ENCODE peak calls at places on chromosomes 3 and 15, in ten cellular contexts. One of them, this sample, is unnamed. For H3K4me1, the result is how much of the 10 kb centered on the place peaks cover.

GRCh38 chr15:70870066-70870465 is 16.1 kb upstream of the LARP6 start:
- DNase-seq in GM23338: no peak
- DNase-seq in K562: no peak
- DNase-seq in endothelial cell of umbilical vein: peak
- DNase-seq in transverse colon: no peak
- DNase-seq in upper lobe of left lung: no peak
- DNase-seq in SK-N-SH: peak
- DNase-seq in suprapubic skin: no peak
- DNase-seq in prostate gland: no peak
- DNase-seq in HepG2: no peak
- DNase-seq in this sample: no peak

GRCh38 chr3:24342275-24342674 is 152.4 kb downstream of the THRB start:
- DNase-seq in GM23338: no peak
- DNase-seq in K562: no peak
- DNase-seq in endothelial cell of umbilical vein: no peak
- DNase-seq in transverse colon: no peak
- DNase-seq in upper lobe of left lung: no peak
- DNase-seq in SK-N-SH: no peak
- DNase-seq in suprapubic skin: no peak
- DNase-seq in prostate gland: no peak
- DNase-seq in HepG2: no peak
- DNase-seq in this sample: no peak

GRCh38 chr3:16122155-16122554 is 52.3 kb upstream of the GALNT15 start:
- DNase-seq in GM23338: no peak
- DNase-seq in K562: no peak
- DNase-seq in endothelial cell of umbilical vein: peak
- DNase-seq in transverse colon: no peak
- DNase-seq in upper lobe of left lung: no peak
- DNase-seq in SK-N-SH: no peak
- DNase-seq in suprapubic skin: no peak
- DNase-seq in prostate gland: no peak
- DNase-seq in HepG2: no peak
- DNase-seq in this sample: no peak

GRCh38 chr15:80090879-80091503 is 31.5 kb downstream of the ZFAND6 start:
- DNase-seq in GM23338: no peak
- DNase-seq in K562: peak
- DNase-seq in endothelial cell of umbilical vein: no peak
- DNase-seq in transverse colon: no peak
- DNase-seq in upper lobe of left lung: no peak
- DNase-seq in SK-N-SH: no peak
- DNase-seq in suprapubic skin: no peak
- DNase-seq in prostate gland: no peak
- DNase-seq in HepG2: no peak
- DNase-seq in this sample: no peak

GRCh38 chr3:60101628-60102027 is 1051.8 kb upstream of the CFAP20DC start:
- DNase-seq in GM23338: no peak
- DNase-seq in K562: no peak
- DNase-seq in endothelial cell of umbilical vein: no peak
- DNase-seq in transverse colon: peak
- DNase-seq in upper lobe of left lung: no peak
- DNase-seq in SK-N-SH: no peak
- DNase-seq in suprapubic skin: no peak
- DNase-seq in prostate gland: no peak
- DNase-seq in HepG2: no peak
- DNase-seq in this sample: no peak

GRCh38 chr3:64548200-64548889 is 139.5 kb downstream of the ADAMTS9 start:
- DNase-seq in GM23338: no peak
- DNase-seq in K562: no peak
- DNase-seq in endothelial cell of umbilical vein: no peak
- DNase-seq in transverse colon: peak
- DNase-seq in upper lobe of left lung: no peak
- DNase-seq in SK-N-SH: no peak
- DNase-seq in suprapubic skin: no peak
- DNase-seq in prostate gland: peak
- DNase-seq in HepG2: no peak
- DNase-seq in this sample: no peak

GRCh38 chr15:38648116-38648843 is 83.7 kb upstream of the RASGRP1 start:
- DNase-seq in GM23338: no peak
- DNase-seq in K562: no peak
- DNase-seq in endothelial cell of umbilical vein: no peak
- DNase-seq in transverse colon: no peak
- DNase-seq in upper lobe of left lung: no peak
- DNase-seq in SK-N-SH: no peak
- DNase-seq in suprapubic skin: no peak
- DNase-seq in prostate gland: peak
- DNase-seq in HepG2: no peak
- DNase-seq in this sample: no peak

GRCh38 chr3:110710156-110710555 is 361.5 kb upstream of the NECTIN3 start:
- DNase-seq in GM23338: no peak
- DNase-seq in K562: no peak
- DNase-seq in endothelial cell of umbilical vein: no peak
- DNase-seq in transverse colon: no peak
- DNase-seq in upper lobe of left lung: no peak
- DNase-seq in SK-N-SH: no peak
- DNase-seq in suprapubic skin: no peak
- DNase-seq in prostate gland: no peak
- DNase-seq in HepG2: no peak
- DNase-seq in this sample: no peak

GRCh38 chr15:38475361-38475760 is 21.4 kb downstream of the FAM98B start:
- DNase-seq in GM23338: no peak
- DNase-seq in K562: no peak
- DNase-seq in endothelial cell of umbilical vein: no peak
- DNase-seq in transverse colon: no peak
- DNase-seq in upper lobe of left lung: no peak
- DNase-seq in SK-N-SH: no peak
- DNase-seq in suprapubic skin: no peak
- DNase-seq in prostate gland: no peak
- DNase-seq in HepG2: no peak
- DNase-seq in this sample: no peak

GRCh38 chr3:43185656-43186375 is 79.9 kb upstream of the POMGNT2 start:
- DNase-seq in GM23338: no peak
- DNase-seq in K562: no peak
- DNase-seq in endothelial cell of umbilical vein: peak
- DNase-seq in transverse colon: no peak
- DNase-seq in upper lobe of left lung: no peak
- DNase-seq in SK-N-SH: no peak
- DNase-seq in suprapubic skin: no peak
- DNase-seq in prostate gland: no peak
- DNase-seq in HepG2: no peak
- DNase-seq in this sample: no peak

GRCh38 chr15:48667701-48668100 is 22.2 kb upstream of the FBN1 start:
- DNase-seq in GM23338: no peak
- DNase-seq in K562: no peak
- DNase-seq in endothelial cell of umbilical vein: no peak
- DNase-seq in transverse colon: no peak
- DNase-seq in upper lobe of left lung: no peak
- DNase-seq in SK-N-SH: no peak
- DNase-seq in suprapubic skin: no peak
- DNase-seq in prostate gland: no peak
- DNase-seq in HepG2: no peak
- DNase-seq in this sample: no peak

GRCh38 chr3:59709702-59710555 is 660.1 kb upstream of the CFAP20DC start:
- DNase-seq in GM23338: no peak
- DNase-seq in K562: no peak
- DNase-seq in endothelial cell of umbilical vein: no peak
- DNase-seq in transverse colon: peak
- DNase-seq in upper lobe of left lung: peak
- DNase-seq in SK-N-SH: no peak
- DNase-seq in suprapubic skin: peak
- DNase-seq in prostate gland: no peak
- DNase-seq in HepG2: no peak
- DNase-seq in this sample: no peak

GRCh38 chr3:187064210-187065115 is 74.8 kb downstream of the RPL39L start:
- DNase-seq in GM23338: peak
- DNase-seq in K562: no peak
- DNase-seq in endothelial cell of umbilical vein: no peak
- DNase-seq in transverse colon: no peak
- DNase-seq in upper lobe of left lung: peak
- DNase-seq in SK-N-SH: peak
- DNase-seq in suprapubic skin: no peak
- DNase-seq in prostate gland: peak
- DNase-seq in HepG2: peak
- DNase-seq in this sample: peak
- TF ChIP-seq POLR2AphosphoS5 in GM23338: no peak
- TF ChIP-seq POLR2AphosphoS5 in K562: no peak
- TF ChIP-seq POLR2AphosphoS5 in endothelial cell of umbilical vein: no peak
- TF ChIP-seq POLR2AphosphoS5 in transverse colon: no peak
- TF ChIP-seq POLR2AphosphoS5 in upper lobe of left lung: no peak
- TF ChIP-seq POLR2AphosphoS5 in SK-N-SH: no peak
- TF ChIP-seq POLR2AphosphoS5 in suprapubic skin: no peak
- TF ChIP-seq POLR2AphosphoS5 in prostate gland: no peak
- TF ChIP-seq POLR2AphosphoS5 in HepG2: no peak
- TF ChIP-seq POLR2AphosphoS5 in this sample: no peak

GRCh38 chr3:11625376-11626083 is 18.2 kb downstream of the VGLL4 start:
- DNase-seq in GM23338: no peak
- DNase-seq in K562: no peak
- DNase-seq in endothelial cell of umbilical vein: no peak
- DNase-seq in transverse colon: no peak
- DNase-seq in upper lobe of left lung: no peak
- DNase-seq in SK-N-SH: no peak
- DNase-seq in suprapubic skin: no peak
- DNase-seq in prostate gland: no peak
- DNase-seq in HepG2: no peak
- DNase-seq in this sample: no peak

GRCh38 chr3:11624704-11625375 is 18.9 kb downstream of the VGLL4 start:
- DNase-seq in GM23338: no peak
- DNase-seq in K562: no peak
- DNase-seq in endothelial cell of umbilical vein: no peak
- DNase-seq in transverse colon: no peak
- DNase-seq in upper lobe of left lung: no peak
- DNase-seq in SK-N-SH: no peak
- DNase-seq in suprapubic skin: no peak
- DNase-seq in prostate gland: no peak
- DNase-seq in HepG2: no peak
- DNase-seq in this sample: no peak

GRCh38 chr3:11624161-11624560 is 19.6 kb downstream of the VGLL4 start:
- DNase-seq in GM23338: no peak
- DNase-seq in K562: no peak
- DNase-seq in endothelial cell of umbilical vein: peak
- DNase-seq in transverse colon: no peak
- DNase-seq in upper lobe of left lung: no peak
- DNase-seq in SK-N-SH: no peak
- DNase-seq in suprapubic skin: no peak
- DNase-seq in prostate gland: no peak
- DNase-seq in HepG2: no peak
- DNase-seq in this sample: no peak

GRCh38 chr3:11621077-11621476 is 22.6 kb downstream of the VGLL4 start:
- DNase-seq in GM23338: no peak
- DNase-seq in K562: no peak
- DNase-seq in endothelial cell of umbilical vein: no peak
- DNase-seq in transverse colon: no peak
- DNase-seq in upper lobe of left lung: no peak
- DNase-seq in SK-N-SH: no peak
- DNase-seq in suprapubic skin: no peak
- DNase-seq in prostate gland: no peak
- DNase-seq in HepG2: no peak
- DNase-seq in this sample: no peak

GRCh38 chr3:11622846-11623550 is 20.7 kb downstream of the VGLL4 start:
- DNase-seq in GM23338: no peak
- DNase-seq in K562: no peak
- DNase-seq in endothelial cell of umbilical vein: no peak
- DNase-seq in transverse colon: no peak
- DNase-seq in upper lobe of left lung: no peak
- DNase-seq in SK-N-SH: no peak
- DNase-seq in suprapubic skin: no peak
- DNase-seq in prostate gland: no peak
- DNase-seq in HepG2: peak
- DNase-seq in this sample: no peak
- H3K4me1 ChIP-seq in GM23338: under half
- H3K4me1 ChIP-seq in K562: under half
- H3K4me1 ChIP-seq in endothelial cell of umbilical vein: under half
- H3K4me1 ChIP-seq in transverse colon: under half
- H3K4me1 ChIP-seq in upper lobe of left lung: half or more
- H3K4me1 ChIP-seq in SK-N-SH: under half
- H3K4me1 ChIP-seq in suprapubic skin: half or more
- H3K4me1 ChIP-seq in prostate gland: under half
- H3K4me1 ChIP-seq in HepG2: half or more
- H3K4me1 ChIP-seq in this sample: half or more

DNA sequence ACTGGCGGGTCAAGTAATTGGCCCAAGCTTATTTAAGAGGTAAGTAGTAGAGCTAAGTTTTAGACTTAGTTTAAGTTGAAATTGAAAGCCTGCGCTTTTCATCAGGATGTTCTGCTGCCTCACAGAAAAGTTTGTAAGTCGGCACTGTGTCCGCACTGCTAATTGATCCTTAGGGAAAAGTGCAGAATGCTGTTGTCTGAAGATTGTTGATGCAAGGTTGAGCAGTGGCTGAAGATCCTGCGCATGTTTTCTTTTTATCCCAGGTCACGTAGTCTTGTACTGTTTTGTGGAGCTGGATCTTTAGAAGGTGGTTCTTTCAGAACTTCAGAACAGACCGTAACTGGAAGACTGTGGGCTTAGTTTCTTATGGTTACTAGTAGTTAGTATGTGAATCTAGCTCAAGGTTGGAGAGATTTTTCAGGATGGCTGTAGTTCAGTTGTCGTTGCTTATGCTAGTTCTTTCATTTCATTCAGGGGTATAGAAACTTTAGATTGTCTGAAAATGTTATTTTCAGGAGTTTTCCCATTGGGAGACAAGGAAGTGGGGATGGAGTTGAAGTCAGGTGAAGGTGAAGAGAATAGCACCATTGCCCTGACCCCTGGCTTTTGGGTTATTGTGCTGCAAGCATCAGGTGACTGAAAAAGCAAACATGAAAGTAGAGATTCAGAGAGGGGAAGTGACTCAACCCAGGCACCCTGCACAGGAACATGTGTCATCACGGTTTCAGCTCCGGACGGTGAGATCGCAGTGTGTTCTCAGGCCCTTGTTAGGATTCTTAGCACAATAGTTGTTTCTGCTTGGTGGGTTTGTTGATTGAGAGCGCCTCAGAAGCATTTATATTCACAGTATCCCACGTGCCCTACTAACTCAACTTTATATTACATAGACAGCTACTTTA is 32.8 kb downstream of the AKAP13 start:
- DNase-seq in GM23338: no peak
- DNase-seq in K562: no peak
- DNase-seq in endothelial cell of umbilical vein: peak
- DNase-seq in transverse colon: peak
- DNase-seq in upper lobe of left lung: peak
- DNase-seq in SK-N-SH: peak
- DNase-seq in suprapubic skin: peak
- DNase-seq in prostate gland: peak
- DNase-seq in HepG2: peak
- DNase-seq in this sample: no peak
- TF ChIP-seq POLR2AphosphoS5 in GM23338: no peak
- TF ChIP-seq POLR2AphosphoS5 in K562: no peak
- TF ChIP-seq POLR2AphosphoS5 in endothelial cell of umbilical vein: peak
- TF ChIP-seq POLR2AphosphoS5 in transverse colon: no peak
- TF ChIP-seq POLR2AphosphoS5 in upper lobe of left lung: peak
- TF ChIP-seq POLR2AphosphoS5 in SK-N-SH: peak
- TF ChIP-seq POLR2AphosphoS5 in suprapubic skin: no peak
- TF ChIP-seq POLR2AphosphoS5 in prostate gland: peak
- TF ChIP-seq POLR2AphosphoS5 in HepG2: no peak
- TF ChIP-seq POLR2AphosphoS5 in this sample: peak

DNA sequence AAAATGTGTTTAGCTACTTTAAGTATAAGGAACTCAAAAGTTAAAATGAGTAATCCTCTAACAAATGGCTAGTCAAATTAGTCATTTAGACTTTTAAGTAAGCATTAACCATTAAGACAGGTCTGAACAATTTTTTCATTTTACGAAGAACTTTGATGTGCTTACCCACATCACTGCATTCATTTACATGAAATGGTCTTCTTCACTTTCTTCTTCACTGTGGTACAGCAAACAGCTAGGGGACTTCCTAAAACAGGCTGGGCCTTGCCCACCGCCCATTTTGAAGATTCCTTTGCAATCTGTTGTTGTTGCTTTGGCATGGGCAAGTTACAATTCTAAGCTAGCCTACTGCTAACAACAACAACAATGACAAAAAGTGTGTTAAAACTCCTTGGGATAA is 67.4 kb downstream of the CBLB start:
- DNase-seq in GM23338: no peak
- DNase-seq in K562: no peak
- DNase-seq in endothelial cell of umbilical vein: no peak
- DNase-seq in transverse colon: no peak
- DNase-seq in upper lobe of left lung: no peak
- DNase-seq in SK-N-SH: no peak
- DNase-seq in suprapubic skin: no peak
- DNase-seq in prostate gland: no peak
- DNase-seq in HepG2: no peak
- DNase-seq in this sample: no peak
- H3K4me1 ChIP-seq in GM23338: half or more
- H3K4me1 ChIP-seq in K562: under half
- H3K4me1 ChIP-seq in endothelial cell of umbilical vein: under half
- H3K4me1 ChIP-seq in transverse colon: under half
- H3K4me1 ChIP-seq in upper lobe of left lung: under half
- H3K4me1 ChIP-seq in SK-N-SH: under half
- H3K4me1 ChIP-seq in suprapubic skin: under half
- H3K4me1 ChIP-seq in prostate gland: under half
- H3K4me1 ChIP-seq in HepG2: under half
- H3K4me1 ChIP-seq in this sample: under half

This sample was measured in esophagus muscularis mucosa.